ENCODE peak calls at places on chromosomes 12 and 14, in seven cellular contexts. Z is cardiac muscle cell; J is Karpas-422; Y is effector memory CD4-positive, alpha-beta T cell; D is CD4-positive, CD25-positive, alpha-beta regulatory T cell; X is H1; R is left ventricle myocardium inferior. T is an unnamed sample.
A peak's percentile ranks its signal among the peaks of the same experiment; 100 is the strongest.

GRCh38 chr14:24122971-24123370 is 7.5 kb upstream of the FITM1 start:
- DNase-seq in Z (no peak), Y (no peak), J (no peak), R (no peak), X (no peak), D (no peak), T (no peak)

GRCh38 chr14:104913413-104913812 is 11.3 kb upstream of the PLD4 start:
- DNase-seq in J (no peak), R (no peak), Z (no peak), Y (no peak), X (no peak), D (no peak), T (no peak)

GRCh38 chr12:57722716-57723629 is 15.6 kb downstream of the AGAP2 start:
- DNase-seq in D (no peak), R (no peak), Z (no peak), Y (no peak), J (no peak), X (no peak), T (no peak)

GRCh38 chr14:77641534-77642341 is 25.3 kb upstream of the SPTLC2 start:
- DNase-seq in Y (peak; percentile 5), R (peak; percentile 83), J (peak; percentile 79), D (peak; percentile 55), Z (peak; percentile 89), X (no peak), T (peak; percentile 83)

GRCh38 chr12:102824218-102824835 is 92.7 kb downstream of the PAH start:
- DNase-seq in J (no peak), X (peak; percentile 65), Z (peak; percentile 37), R (peak; percentile 22), D (no peak), Y (no peak), T (peak; percentile 14)

GRCh38 chr12:13205809-13206559 is 9.5 kb downstream of the EMP1 start:
- DNase-seq in J (no peak), R (no peak), X (no peak), Y (no peak), D (no peak), Z (peak; percentile 98), T (no peak)

GRCh38 chr14:61565181-61565580 is 130.1 kb upstream of the HIF1A start:
- DNase-seq in X (no peak), J (no peak), D (no peak), Y (no peak), Z (no peak), R (no peak), T (no peak)

GRCh38 chr12:62403031-62403430 is 63.6 kb upstream of the MON2 start:
- DNase-seq in X (no peak), R (no peak), Y (no peak), J (no peak), Z (no peak), D (no peak), T (no peak)

GRCh38 chr14:76720382-76720813 is 40.9 kb upstream of the VASH1 start:
- DNase-seq in J (no peak), Y (no peak), R (peak; percentile 92), D (no peak), X (no peak), Z (peak; percentile 85), T (peak; percentile 88)

GRCh38 chr12:104643093-104643646 is 186.4 kb downstream of the CHST11 start:
- DNase-seq in Z (no peak), Y (no peak), R (no peak), D (no peak), X (no peak), J (no peak), T (no peak)

GRCh38 chr12:102959391-102959790 is 1.9 kb downstream of the ASCL1 start:
- DNase-seq in J (no peak), R (no peak), Z (no peak), D (no peak), Y (no peak), X (no peak), T (no peak)

GRCh38 chr12:52739963-52740362 is 36.6 kb upstream of the KRT77 start:
- DNase-seq in J (peak; percentile 89), D (no peak), X (no peak), R (no peak), Y (no peak), Z (no peak), T (no peak)

DNA sequence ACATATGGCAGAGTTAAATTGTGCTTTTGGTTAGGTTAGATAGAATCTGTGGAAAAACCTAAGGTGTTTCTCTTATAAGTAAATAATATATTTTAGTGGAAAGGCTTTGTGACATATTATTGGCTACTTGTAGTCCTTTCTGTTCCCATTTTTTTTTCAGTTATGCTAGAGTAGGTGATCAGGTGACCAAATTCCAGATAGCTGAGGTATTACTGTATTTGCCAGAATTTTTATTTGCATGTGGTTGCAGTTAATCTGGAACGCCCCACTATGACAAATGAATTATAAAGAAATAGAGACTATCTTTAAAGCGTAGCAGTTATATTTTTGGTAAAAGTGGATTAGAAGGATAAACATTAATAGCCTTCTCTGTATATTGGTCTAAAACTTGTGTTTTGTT is 52.0 kb downstream of the ARHGAP5 start:
- DNase-seq in D (no peak), Z (peak; percentile 38), R (no peak), Y (no peak), X (no peak), J (no peak), T (no peak)
- H3K9me3 ChIP-seq in D (no peaks in the 10 kb centered on the region), Z (no peaks in the 10 kb centered on the region), R (peaks cover 14% of the 10 kb centered on the region), Y (no peaks in the 10 kb centered on the region), X (peaks cover 17% of the 10 kb centered on the region), J (peaks cover 14% of the 10 kb centered on the region), T (no peaks in the 10 kb centered on the region)

GRCh38 chr14:65718629-65719028 is 306.1 kb downstream of the FUT8 start:
- DNase-seq in Y (no peak), R (no peak), Z (no peak), D (no peak), J (no peak), X (no peak), T (no peak)

GRCh38 chr14:65723348-65723747 is 310.8 kb downstream of the FUT8 start:
- DNase-seq in Z (no peak), J (no peak), D (no peak), Y (no peak), X (no peak), R (no peak), T (no peak)

GRCh38 chr14:65720743-65721142 is 308.2 kb downstream of the FUT8 start:
- DNase-seq in D (no peak), X (no peak), Y (no peak), J (no peak), Z (no peak), R (no peak), T (no peak)

DNA sequence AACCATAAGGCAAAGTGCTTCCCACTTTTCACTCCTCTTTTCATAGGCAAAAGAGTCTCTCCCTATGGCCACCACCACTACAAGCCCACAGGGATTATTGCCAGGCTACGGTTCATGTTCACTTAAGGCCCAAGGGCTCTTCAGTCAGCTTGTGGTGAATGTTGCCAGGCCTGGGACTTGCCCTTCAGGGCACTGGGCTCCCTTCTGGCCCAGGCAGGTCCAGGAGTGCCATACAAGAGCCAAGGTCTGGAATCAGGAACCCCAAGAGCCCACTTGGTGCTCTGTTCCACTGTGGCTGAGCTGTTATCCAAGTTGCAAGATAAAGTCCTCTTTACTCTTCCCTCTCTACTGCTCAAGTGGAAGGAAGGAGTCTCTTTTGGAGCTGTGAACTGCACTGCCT is 307.6 kb downstream of the FUT8 start:
- DNase-seq in Z (no peak), J (no peak), R (no peak), D (no peak), Y (no peak), X (no peak), T (no peak)
- H3K9me3 ChIP-seq in Z (no peaks in the 10 kb centered on the region), J (peaks cover 6% of the 10 kb centered on the region), R (peaks cover 15% of the 10 kb centered on the region), D (peaks cover 9% of the 10 kb centered on the region), Y (no peaks in the 10 kb centered on the region), X (peaks cover 15% of the 10 kb centered on the region), T (peaks cover 22% of the 10 kb centered on the region)

DNA sequence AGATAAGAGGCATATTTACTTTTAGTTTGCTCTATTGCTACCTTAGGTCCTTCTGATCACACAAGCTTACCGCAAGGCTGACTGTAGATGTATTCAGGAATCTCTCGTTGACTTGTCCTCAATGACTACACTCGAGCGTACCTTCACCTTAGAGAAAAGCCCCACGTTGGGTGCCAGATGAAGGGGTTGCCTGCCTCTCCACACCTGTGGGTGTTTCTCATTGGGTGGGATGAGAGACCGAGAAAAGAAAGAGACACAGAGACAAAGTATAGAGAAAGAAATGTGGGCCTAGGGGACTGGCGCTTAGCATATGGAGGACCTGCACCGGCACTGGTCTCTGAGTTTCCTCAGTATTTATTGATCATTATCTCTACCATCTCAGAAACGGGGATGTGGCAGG is 51.8 kb downstream of the ASCL4 start:
- DNase-seq in D (no peak), X (no peak), Z (no peak), Y (no peak), J (no peak), R (no peak), T (no peak)
- H3K9me3 ChIP-seq in D (peaks cover 38% of the 10 kb centered on the region), X (peaks cover 41% of the 10 kb centered on the region), Z (no peaks in the 10 kb centered on the region), Y (peaks cover 8% of the 10 kb centered on the region), J (peaks cover 3% of the 10 kb centered on the region), R (peaks cover 35% of the 10 kb centered on the region), T (peaks cover 6% of the 10 kb centered on the region)

GRCh38 chr12:37547611-37548010 is 769.0 kb upstream of the ALG10B start:
- DNase-seq in R (no peak), X (no peak), Z (no peak), J (no peak), D (no peak), Y (no peak), T (no peak)
- H3K9me3 ChIP-seq in R (no peaks in the 10 kb centered on the region), X (peaks cover 94% of the 10 kb centered on the region), Z (no peaks in the 10 kb centered on the region), J (no peaks in the 10 kb centered on the region), D (peaks cover 23% of the 10 kb centered on the region), Y (no peaks in the 10 kb centered on the region), T (no peaks in the 10 kb centered on the region)

GRCh38 chr14:26074892-26075291 is 522.9 kb downstream of the NOVA1 start:
- DNase-seq in J (no peak), R (no peak), X (no peak), Z (no peak), Y (no peak), D (no peak), T (no peak)
- H3K9me3 ChIP-seq in J (peaks cover 67% of the 10 kb centered on the region), R (no peaks in the 10 kb centered on the region), X (no peaks in the 10 kb centered on the region), Z (no peaks in the 10 kb centered on the region), Y (no peaks in the 10 kb centered on the region), D (no peaks in the 10 kb centered on the region), T (no peaks in the 10 kb centered on the region)

GRCh38 chr12:108375986-108376663 is 37.0 kb upstream of the CMKLR1 start:
- DNase-seq in R (no peak), Z (peak; percentile 29), Y (no peak), D (no peak), X (no peak), J (no peak), T (no peak)

GRCh38 chr12:108380382-108380781 is 41.3 kb upstream of the CMKLR1 start:
- DNase-seq in D (no peak), R (no peak), Y (no peak), J (no peak), Z (no peak), X (no peak), T (no peak)

GRCh38 chr12:108374596-108375320 is 35.6 kb upstream of the CMKLR1 start:
- DNase-seq in R (no peak), D (no peak), J (no peak), Z (peak; percentile 8), X (no peak), Y (no peak), T (no peak)

GRCh38 chr12:108379761-108380160 is 40.6 kb upstream of the CMKLR1 start:
- DNase-seq in X (no peak), D (no peak), R (no peak), Y (no peak), Z (no peak), J (no peak), T (no peak)

DNA sequence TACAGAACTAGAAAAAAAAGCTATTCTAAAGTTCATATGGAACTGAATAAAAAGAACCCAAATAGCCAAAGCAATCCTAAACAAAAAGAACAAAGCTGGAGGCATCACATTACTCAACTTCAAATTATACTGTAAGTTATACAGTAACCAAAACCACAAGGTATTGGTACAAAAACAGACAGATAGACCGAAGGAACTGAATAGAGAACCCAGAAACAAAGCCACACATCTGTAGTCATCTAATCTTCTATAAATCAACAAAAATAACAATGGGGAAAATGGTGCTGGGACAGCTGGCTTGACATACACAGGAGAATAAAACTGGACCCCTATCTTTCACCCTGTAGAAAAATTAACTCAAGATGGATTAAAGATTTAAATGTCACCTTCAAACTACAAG is 38.1 kb upstream of the CMKLR1 start:
- DNase-seq in D (no peak), Z (no peak), Y (no peak), J (no peak), X (no peak), R (no peak), T (no peak)
- H3K9me3 ChIP-seq in D (peaks cover 20% of the 10 kb centered on the region), Z (no peaks in the 10 kb centered on the region), Y (no peaks in the 10 kb centered on the region), J (peaks cover 6% of the 10 kb centered on the region), X (peaks cover 24% of the 10 kb centered on the region), R (peaks cover 56% of the 10 kb centered on the region), T (no peaks in the 10 kb centered on the region)

T was measured in heart right ventricle.